ENCODE peak calls at places on chromosomes 6 and 20, in five cellular contexts. One of them, this sample, is unnamed.

GRCh38 chr20:50842821-50843220 is 48.0 kb downstream of the BCAS4 start:
- DNase-seq in fibroblast of pulmonary artery: no peak
- DNase-seq in COR-L47: no peak
- DNase-seq in testis: no peak
- DNase-seq in T-helper 1 cell: no peak
- DNase-seq in this sample: no peak

GRCh38 chr6:43146228-43146627 is 24.8 kb upstream of the SRF start:
- DNase-seq in fibroblast of pulmonary artery: no peak
- DNase-seq in COR-L47: no peak
- DNase-seq in testis: no peak
- DNase-seq in T-helper 1 cell: no peak
- DNase-seq in this sample: no peak

GRCh38 chr20:4073852-4074741 is 58.7 kb upstream of the RNF24 start:
- DNase-seq in fibroblast of pulmonary artery: no peak
- DNase-seq in COR-L47: no peak
- DNase-seq in testis: no peak
- DNase-seq in T-helper 1 cell: no peak
- DNase-seq in this sample: no peak

GRCh38 chr6:43877021-43877420 is 107.0 kb downstream of the VEGFA start:
- DNase-seq in fibroblast of pulmonary artery: no peak
- DNase-seq in T-helper 1 cell: no peak
- DNase-seq in COR-L47: no peak
- DNase-seq in testis: no peak
- DNase-seq in this sample: no peak

GRCh38 chr20:24016560-24016959 is 28.0 kb upstream of the GGTLC1 start:
- DNase-seq in testis: no peak
- DNase-seq in fibroblast of pulmonary artery: no peak
- DNase-seq in T-helper 1 cell: no peak
- DNase-seq in COR-L47: no peak
- DNase-seq in this sample: no peak

GRCh38 chr6:12483712-12484111 is 193.6 kb downstream of the EDN1 start:
- DNase-seq in testis: no peak
- DNase-seq in T-helper 1 cell: no peak
- DNase-seq in fibroblast of pulmonary artery: peak
- DNase-seq in COR-L47: no peak
- DNase-seq in this sample: no peak

GRCh38 chr6:136306466-136306865 is 16.8 kb upstream of the BCLAF1 start:
- DNase-seq in T-helper 1 cell: no peak
- DNase-seq in COR-L47: no peak
- DNase-seq in fibroblast of pulmonary artery: no peak
- DNase-seq in testis: no peak
- DNase-seq in this sample: no peak

GRCh38 chr6:71157350-71157749 is 131.3 kb upstream of the OGFRL1 start:
- DNase-seq in testis: no peak
- DNase-seq in fibroblast of pulmonary artery: no peak
- DNase-seq in COR-L47: no peak
- DNase-seq in T-helper 1 cell: no peak
- DNase-seq in this sample: no peak

GRCh38 chr6:155273438-155273837 is 9.6 kb downstream of the CLDN20 start:
- DNase-seq in fibroblast of pulmonary artery: peak
- DNase-seq in T-helper 1 cell: no peak
- DNase-seq in COR-L47: no peak
- DNase-seq in testis: no peak
- DNase-seq in this sample: no peak

GRCh38 chr6:143522034-143522600 is 10.6 kb upstream of the FUCA2 start:
- DNase-seq in testis: no peak
- DNase-seq in COR-L47: no peak
- DNase-seq in T-helper 1 cell: no peak
- DNase-seq in fibroblast of pulmonary artery: no peak
- DNase-seq in this sample: no peak

GRCh38 chr20:19212524-19213502 is at the start of gene SLC24A3:
- DNase-seq in fibroblast of pulmonary artery: peak
- DNase-seq in testis: peak
- DNase-seq in COR-L47: peak
- DNase-seq in T-helper 1 cell: no peak
- DNase-seq in this sample: peak

GRCh38 chr20:22815584-22815983 is 219.5 kb upstream of the SSTR4 start:
- DNase-seq in fibroblast of pulmonary artery: no peak
- DNase-seq in T-helper 1 cell: no peak
- DNase-seq in testis: no peak
- DNase-seq in COR-L47: no peak
- DNase-seq in this sample: no peak

GRCh38 chr6:30884521-30885480 is 482 bp downstream of the DDR1 start:
- DNase-seq in testis: peak
- DNase-seq in fibroblast of pulmonary artery: peak
- DNase-seq in COR-L47: peak
- DNase-seq in T-helper 1 cell: no peak
- DNase-seq in this sample: no peak

GRCh38 chr20:37524221-37524700 is 3.2 kb downstream of the NNAT start:
- DNase-seq in fibroblast of pulmonary artery: no peak
- DNase-seq in T-helper 1 cell: no peak
- DNase-seq in COR-L47: no peak
- DNase-seq in testis: no peak
- DNase-seq in this sample: no peak

GRCh38 chr20:41309817-41310216 is 7.7 kb downstream of the ZHX3 start:
- DNase-seq in fibroblast of pulmonary artery: peak
- DNase-seq in testis: no peak
- DNase-seq in T-helper 1 cell: no peak
- DNase-seq in COR-L47: no peak
- DNase-seq in this sample: no peak

GRCh38 chr6:130293800-130294199 is 71.0 kb upstream of the SAMD3 start:
- DNase-seq in testis: peak
- DNase-seq in T-helper 1 cell: no peak
- DNase-seq in fibroblast of pulmonary artery: peak
- DNase-seq in COR-L47: peak
- DNase-seq in this sample: no peak

GRCh38 chr6:66561479-66561878 is 854.5 kb upstream of the EYS start:
- DNase-seq in testis: no peak
- DNase-seq in T-helper 1 cell: no peak
- DNase-seq in fibroblast of pulmonary artery: no peak
- DNase-seq in COR-L47: no peak
- DNase-seq in this sample: no peak

GRCh38 chr20:23532533-23532932 is 35.8 kb downstream of the CST9L start:
- DNase-seq in T-helper 1 cell: no peak
- DNase-seq in COR-L47: no peak
- DNase-seq in testis: no peak
- DNase-seq in fibroblast of pulmonary artery: no peak
- DNase-seq in this sample: no peak

GRCh38 chr6:53290547-53291510 is 57.9 kb downstream of the ELOVL5 start:
- DNase-seq in T-helper 1 cell: no peak
- DNase-seq in testis: no peak
- DNase-seq in COR-L47: no peak
- DNase-seq in fibroblast of pulmonary artery: no peak
- DNase-seq in this sample: no peak

GRCh38 chr6:43278524-43279078 is 19.5 kb upstream of the SLC22A7 start:
- DNase-seq in fibroblast of pulmonary artery: no peak
- DNase-seq in T-helper 1 cell: no peak
- DNase-seq in testis: no peak
- DNase-seq in COR-L47: no peak
- DNase-seq in this sample: no peak

GRCh38 chr6:40719671-40720374 is 132.7 kb upstream of the LRFN2 start:
- DNase-seq in T-helper 1 cell: no peak
- DNase-seq in testis: no peak
- DNase-seq in fibroblast of pulmonary artery: peak
- DNase-seq in COR-L47: peak
- DNase-seq in this sample: peak

GRCh38 chr6:89834884-89835792 is 5.5 kb downstream of the CASP8AP2 start:
- DNase-seq in testis: no peak
- DNase-seq in COR-L47: no peak
- DNase-seq in T-helper 1 cell: no peak
- DNase-seq in fibroblast of pulmonary artery: no peak
- DNase-seq in this sample: no peak

GRCh38 chr6:39980839-39981580 is 46.7 kb upstream of the MOCS1 start:
- DNase-seq in fibroblast of pulmonary artery: peak
- DNase-seq in testis: peak
- DNase-seq in T-helper 1 cell: no peak
- DNase-seq in COR-L47: peak
- DNase-seq in this sample: peak

GRCh38 chr6:150756170-150756569 is 109.3 kb upstream of the MTHFD1L start:
- DNase-seq in testis: no peak
- DNase-seq in fibroblast of pulmonary artery: no peak
- DNase-seq in T-helper 1 cell: no peak
- DNase-seq in COR-L47: no peak
- DNase-seq in this sample: no peak

GRCh38 chr6:32149932-32150920 is 1.5 kb downstream of the PRRT1 start:
- DNase-seq in fibroblast of pulmonary artery: no peak
- DNase-seq in COR-L47: no peak
- DNase-seq in testis: no peak
- DNase-seq in T-helper 1 cell: no peak
- DNase-seq in this sample: no peak

GRCh38 chr6:27332692-27333641 is 20.9 kb upstream of the POM121L2 start:
- DNase-seq in testis: peak
- DNase-seq in COR-L47: peak
- DNase-seq in fibroblast of pulmonary artery: peak
- DNase-seq in T-helper 1 cell: no peak
- DNase-seq in this sample: peak

GRCh38 chr20:63368151-63368550 is 7.0 kb upstream of the CHRNA4 start:
- DNase-seq in T-helper 1 cell: no peak
- DNase-seq in fibroblast of pulmonary artery: no peak
- DNase-seq in COR-L47: no peak
- DNase-seq in testis: no peak
- DNase-seq in this sample: no peak

GRCh38 chr6:127832381-127832780 is 68.5 kb downstream of the THEMIS start:
- DNase-seq in COR-L47: no peak
- DNase-seq in T-helper 1 cell: no peak
- DNase-seq in testis: no peak
- DNase-seq in fibroblast of pulmonary artery: no peak
- DNase-seq in this sample: no peak

GRCh38 chr6:145400508-145400907 is 334.8 kb downstream of the EPM2A start:
- DNase-seq in testis: no peak
- DNase-seq in T-helper 1 cell: no peak
- DNase-seq in COR-L47: no peak
- DNase-seq in fibroblast of pulmonary artery: no peak
- DNase-seq in this sample: no peak

GRCh38 chr20:46237221-46237620 is 71.1 kb downstream of the CDH22 start:
- DNase-seq in fibroblast of pulmonary artery: no peak
- DNase-seq in COR-L47: no peak
- DNase-seq in testis: no peak
- DNase-seq in T-helper 1 cell: no peak
- DNase-seq in this sample: no peak

GRCh38 chr6:145034664-145035063 is 700.7 kb downstream of the EPM2A start:
- DNase-seq in T-helper 1 cell: no peak
- DNase-seq in fibroblast of pulmonary artery: no peak
- DNase-seq in COR-L47: no peak
- DNase-seq in testis: no peak
- DNase-seq in this sample: no peak

GRCh38 chr6:132598473-132598872 is 8.9 kb upstream of the TAAR5 start:
- DNase-seq in COR-L47: no peak
- DNase-seq in testis: no peak
- DNase-seq in T-helper 1 cell: no peak
- DNase-seq in fibroblast of pulmonary artery: no peak
- DNase-seq in this sample: no peak

GRCh38 chr6:157242791-157243190 is 80.5 kb downstream of the TMEM242 start:
- DNase-seq in T-helper 1 cell: no peak
- DNase-seq in fibroblast of pulmonary artery: no peak
- DNase-seq in testis: no peak
- DNase-seq in COR-L47: no peak
- DNase-seq in this sample: no peak

GRCh38 chr6:116764961-116765841 is at the start of gene FAM162B:
- DNase-seq in COR-L47: no peak
- DNase-seq in fibroblast of pulmonary artery: peak
- DNase-seq in T-helper 1 cell: no peak
- DNase-seq in testis: peak
- DNase-seq in this sample: no peak

GRCh38 chr6:128567029-128567428 is 46.6 kb upstream of the PTPRK start:
- DNase-seq in T-helper 1 cell: no peak
- DNase-seq in testis: no peak
- DNase-seq in COR-L47: no peak
- DNase-seq in fibroblast of pulmonary artery: no peak
- DNase-seq in this sample: no peak

GRCh38 chr6:166988674-166989201 is 10.5 kb upstream of the CEP43 start:
- DNase-seq in T-helper 1 cell: no peak
- DNase-seq in testis: no peak
- DNase-seq in fibroblast of pulmonary artery: no peak
- DNase-seq in COR-L47: no peak
- DNase-seq in this sample: no peak

GRCh38 chr6:47106721-47107197 is 64.6 kb upstream of the ADGRF1 start:
- DNase-seq in fibroblast of pulmonary artery: no peak
- DNase-seq in COR-L47: no peak
- DNase-seq in T-helper 1 cell: no peak
- DNase-seq in testis: no peak
- DNase-seq in this sample: no peak

GRCh38 chr20:51955756-51956155 is 153.4 kb upstream of the SALL4 start:
- DNase-seq in fibroblast of pulmonary artery: peak
- DNase-seq in T-helper 1 cell: no peak
- DNase-seq in COR-L47: no peak
- DNase-seq in testis: no peak
- DNase-seq in this sample: no peak

GRCh38 chr6:98695076-98695816 is 139.1 kb upstream of the POU3F2 start:
- DNase-seq in T-helper 1 cell: no peak
- DNase-seq in testis: no peak
- DNase-seq in COR-L47: no peak
- DNase-seq in fibroblast of pulmonary artery: no peak
- DNase-seq in this sample: no peak

This sample was measured in DMS79.